ENCODE peak calls at places on chromosomes 4 and X, in four cellular contexts. One of them, this sample, is unnamed. For H3K9me3, the result is how much of the 10 kb centered on the place peaks cover.

GRCh38 chr4:36348403-36348938 is 67.1 kb downstream of the DTHD1 start:
- DNase-seq in mammary epithelial cell: no peak
- DNase-seq in ovary: no peak
- DNase-seq in cardiac muscle cell: no peak
- DNase-seq in this sample: no peak

GRCh38 chrX:79161655-79162054 is 17.2 kb downstream of the GPR174 start:
- DNase-seq in mammary epithelial cell: no peak
- DNase-seq in ovary: no peak
- DNase-seq in cardiac muscle cell: peak
- DNase-seq in this sample: peak

GRCh38 chrX:7133036-7133412 is 14.5 kb upstream of the STS start:
- DNase-seq in mammary epithelial cell: no peak
- DNase-seq in ovary: no peak
- DNase-seq in cardiac muscle cell: peak
- DNase-seq in this sample: no peak

GRCh38 chrX:107764845-107765608 is 10.6 kb downstream of the TSC22D3 start:
- DNase-seq in mammary epithelial cell: no peak
- DNase-seq in ovary: no peak
- DNase-seq in cardiac muscle cell: no peak
- DNase-seq in this sample: no peak

GRCh38 chr4:98706200-98706813 is 47.9 kb upstream of the TSPAN5 start:
- DNase-seq in mammary epithelial cell: no peak
- DNase-seq in ovary: no peak
- DNase-seq in cardiac muscle cell: no peak
- DNase-seq in this sample: no peak

GRCh38 chrX:56798866-56799864 is 70.1 kb downstream of the NBDY start:
- DNase-seq in mammary epithelial cell: no peak
- DNase-seq in ovary: peak
- DNase-seq in cardiac muscle cell: no peak
- DNase-seq in this sample: no peak

GRCh38 chr4:153232768-153233167 is 28.5 kb downstream of the TRIM2 start:
- DNase-seq in mammary epithelial cell: peak
- DNase-seq in ovary: no peak
- DNase-seq in cardiac muscle cell: peak
- DNase-seq in this sample: no peak

GRCh38 chrX:50920132-50920531 is 9.6 kb downstream of the BMP15 start:
- DNase-seq in mammary epithelial cell: peak
- DNase-seq in ovary: no peak
- DNase-seq in cardiac muscle cell: no peak
- DNase-seq in this sample: no peak

GRCh38 chrX:110087485-110088356 is 84.8 kb downstream of the TMEM164 start:
- DNase-seq in mammary epithelial cell: peak
- DNase-seq in ovary: no peak
- DNase-seq in cardiac muscle cell: no peak
- DNase-seq in this sample: no peak

GRCh38 chrX:125203737-125204578 is 115.7 kb upstream of the TEX13C start:
- DNase-seq in mammary epithelial cell: peak
- DNase-seq in ovary: no peak
- DNase-seq in cardiac muscle cell: peak
- DNase-seq in this sample: no peak

GRCh38 chr4:47692691-47693090 is 145.2 kb downstream of the CORIN start:
- DNase-seq in mammary epithelial cell: no peak
- DNase-seq in ovary: no peak
- DNase-seq in cardiac muscle cell: no peak
- DNase-seq in this sample: no peak

GRCh38 chr4:38560340-38560739 is 103.7 kb upstream of the KLF3 start:
- DNase-seq in mammary epithelial cell: no peak
- DNase-seq in ovary: no peak
- DNase-seq in cardiac muscle cell: no peak
- DNase-seq in this sample: no peak

GRCh38 chr4:84028340-84028739 is 470.8 kb downstream of the NKX6-1 start:
- DNase-seq in mammary epithelial cell: no peak
- DNase-seq in ovary: no peak
- DNase-seq in cardiac muscle cell: no peak
- DNase-seq in this sample: no peak

GRCh38 chr4:99945718-99946345 is 586 bp downstream of the DNAJB14 start:
- DNase-seq in mammary epithelial cell: peak
- DNase-seq in ovary: no peak
- DNase-seq in cardiac muscle cell: peak
- DNase-seq in this sample: no peak

GRCh38 chrX:11704725-11705495 is 39.2 kb upstream of the ARHGAP6 start:
- DNase-seq in mammary epithelial cell: no peak
- DNase-seq in ovary: no peak
- DNase-seq in cardiac muscle cell: no peak
- DNase-seq in this sample: no peak

GRCh38 chr4:7863911-7864681 is 75.6 kb downstream of the AFAP1 start:
- DNase-seq in mammary epithelial cell: peak
- DNase-seq in ovary: no peak
- DNase-seq in cardiac muscle cell: no peak
- DNase-seq in this sample: peak

GRCh38 chrX:133461226-133461625 is 45.9 kb upstream of the GPC4 start:
- DNase-seq in mammary epithelial cell: no peak
- DNase-seq in ovary: no peak
- DNase-seq in cardiac muscle cell: no peak
- DNase-seq in this sample: no peak

GRCh38 chrX:133677123-133678063 is 262.1 kb upstream of the GPC4 start:
- DNase-seq in mammary epithelial cell: no peak
- DNase-seq in ovary: no peak
- DNase-seq in cardiac muscle cell: no peak
- DNase-seq in this sample: no peak

GRCh38 chr4:8790749-8791148 is 80.9 kb downstream of the HMX1 start:
- DNase-seq in mammary epithelial cell: no peak
- DNase-seq in ovary: no peak
- DNase-seq in cardiac muscle cell: no peak
- DNase-seq in this sample: no peak

GRCh38 chrX:119981286-119982070 is 37.9 kb upstream of the NKAP start:
- DNase-seq in mammary epithelial cell: peak
- DNase-seq in ovary: no peak
- DNase-seq in cardiac muscle cell: peak
- DNase-seq in this sample: no peak

GRCh38 chr4:41418444-41418843 is 119.5 kb upstream of the LIMCH1 start:
- DNase-seq in mammary epithelial cell: peak
- DNase-seq in ovary: peak
- DNase-seq in cardiac muscle cell: peak
- DNase-seq in this sample: no peak

GRCh38 chrX:56783450-56783831 is 54.4 kb downstream of the NBDY start:
- DNase-seq in mammary epithelial cell: peak
- DNase-seq in ovary: peak
- DNase-seq in cardiac muscle cell: no peak
- DNase-seq in this sample: no peak

GRCh38 chr4:128787509-128788311 is 21.8 kb upstream of the JADE1 start:
- DNase-seq in mammary epithelial cell: no peak
- DNase-seq in ovary: no peak
- DNase-seq in cardiac muscle cell: no peak
- DNase-seq in this sample: no peak

GRCh38 chr4:30718021-30718888 is 1.9 kb upstream of the PCDH7 start:
- DNase-seq in mammary epithelial cell: peak
- DNase-seq in ovary: peak
- DNase-seq in cardiac muscle cell: peak
- DNase-seq in this sample: no peak

GRCh38 chr4:30718889-30719252 is 1.3 kb upstream of the PCDH7 start:
- DNase-seq in mammary epithelial cell: peak
- DNase-seq in ovary: no peak
- DNase-seq in cardiac muscle cell: peak
- DNase-seq in this sample: no peak

GRCh38 chr4:30720656-30721352 is 635 bp downstream of the PCDH7 start:
- DNase-seq in mammary epithelial cell: no peak
- DNase-seq in ovary: peak
- DNase-seq in cardiac muscle cell: peak
- DNase-seq in this sample: no peak

GRCh38 chr4:30720021-30720655 is at the start of gene PCDH7:
- DNase-seq in mammary epithelial cell: peak
- DNase-seq in ovary: peak
- DNase-seq in cardiac muscle cell: peak
- DNase-seq in this sample: no peak

DNA sequence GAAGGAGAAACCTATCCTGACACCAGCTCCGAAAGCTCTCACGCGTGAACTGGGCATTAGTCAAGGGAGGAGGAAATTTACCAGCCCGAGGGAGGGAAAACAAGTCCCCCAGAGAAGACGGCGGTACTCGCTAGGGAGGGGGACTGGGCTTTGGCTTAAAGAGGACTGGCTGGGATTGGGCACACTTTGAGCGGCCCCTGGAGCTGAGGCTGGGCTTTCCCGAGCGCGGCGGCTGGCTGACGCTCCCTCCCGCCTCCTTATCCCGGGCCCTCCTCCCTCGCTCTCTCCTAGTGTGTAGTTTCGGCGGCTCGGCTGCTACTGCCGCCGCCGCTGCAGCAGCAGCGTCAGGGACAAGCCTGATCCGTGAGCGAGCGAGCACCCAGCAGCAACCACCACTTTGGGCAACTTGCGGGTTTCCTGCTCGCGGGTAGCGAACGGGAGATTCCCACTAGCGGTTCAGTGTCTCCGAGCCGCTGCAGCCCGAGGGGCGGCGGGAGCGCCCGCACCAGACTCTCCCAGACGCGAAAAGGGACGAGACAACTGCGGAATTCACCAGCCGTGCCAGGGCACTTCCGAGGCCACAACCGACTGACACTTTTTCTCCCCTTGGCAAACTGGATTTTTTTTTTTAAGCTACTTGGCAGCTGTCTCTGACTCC is 677 bp upstream of the PCDH7 start:
- DNase-seq in mammary epithelial cell: peak
- DNase-seq in ovary: peak
- DNase-seq in cardiac muscle cell: peak
- DNase-seq in this sample: no peak
- H3K4me3 ChIP-seq in mammary epithelial cell: peak
- H3K4me3 ChIP-seq in ovary: peak
- H3K4me3 ChIP-seq in cardiac muscle cell: peak
- H3K4me3 ChIP-seq in this sample: no peak

GRCh38 chrX:103215037-103215767 is at the start of gene BEX4:
- DNase-seq in mammary epithelial cell: peak
- DNase-seq in ovary: peak
- DNase-seq in cardiac muscle cell: peak
- DNase-seq in this sample: peak

GRCh38 chrX:103211012-103211715 is 3.7 kb upstream of the BEX4 start:
- DNase-seq in mammary epithelial cell: peak
- DNase-seq in ovary: peak
- DNase-seq in cardiac muscle cell: peak
- DNase-seq in this sample: peak

GRCh38 chrX:103212749-103213457 is 2.0 kb upstream of the BEX4 start:
- DNase-seq in mammary epithelial cell: no peak
- DNase-seq in ovary: no peak
- DNase-seq in cardiac muscle cell: no peak
- DNase-seq in this sample: no peak

GRCh38 chrX:103215768-103216085 is 819 bp downstream of the BEX4 start:
- DNase-seq in mammary epithelial cell: no peak
- DNase-seq in ovary: no peak
- DNase-seq in cardiac muscle cell: no peak
- DNase-seq in this sample: no peak

DNA sequence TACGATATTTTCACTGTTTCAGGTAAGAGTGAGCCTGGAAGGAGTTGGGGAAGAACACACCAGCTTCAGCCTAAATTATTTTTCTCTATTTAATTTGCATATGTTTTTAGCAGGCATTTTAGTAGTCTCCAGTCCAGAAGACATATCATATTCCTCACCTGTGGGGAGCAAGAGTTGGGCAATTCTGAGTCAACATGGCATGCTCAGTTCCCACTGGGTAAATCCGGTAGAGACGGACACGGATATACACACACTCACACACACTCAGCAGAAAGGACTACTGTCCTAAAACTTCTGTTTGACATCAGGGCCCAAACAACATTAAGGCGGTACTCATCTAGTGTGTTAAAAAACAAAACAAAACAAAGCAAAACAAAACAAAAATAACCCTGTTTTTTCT is 4.9 kb upstream of the BEX4 start:
- DNase-seq in mammary epithelial cell: peak
- DNase-seq in ovary: no peak
- DNase-seq in cardiac muscle cell: no peak
- DNase-seq in this sample: no peak
- TF ChIP-seq CTCF in mammary epithelial cell: no peak
- TF ChIP-seq CTCF in ovary: no peak
- TF ChIP-seq CTCF in cardiac muscle cell: no peak
- TF ChIP-seq CTCF in this sample: no peak

GRCh38 chrX:1749499-1749898 is 134.6 kb downstream of the ASMT start:
- DNase-seq in mammary epithelial cell: no peak
- DNase-seq in ovary: no peak
- DNase-seq in cardiac muscle cell: no peak
- DNase-seq in this sample: no peak

GRCh38 chrX:1751781-1752180 is 136.9 kb downstream of the ASMT start:
- DNase-seq in mammary epithelial cell: no peak
- DNase-seq in ovary: no peak
- DNase-seq in cardiac muscle cell: no peak
- DNase-seq in this sample: no peak

GRCh38 chrX:1748408-1748807 is 133.5 kb downstream of the ASMT start:
- DNase-seq in mammary epithelial cell: no peak
- DNase-seq in ovary: no peak
- DNase-seq in cardiac muscle cell: no peak
- DNase-seq in this sample: no peak

GRCh38 chrX:1750267-1750666 is 135.4 kb downstream of the ASMT start:
- DNase-seq in mammary epithelial cell: no peak
- DNase-seq in ovary: no peak
- DNase-seq in cardiac muscle cell: no peak
- DNase-seq in this sample: no peak

GRCh38 chrX:1754077-1754476 is 139.2 kb downstream of the ASMT start:
- DNase-seq in mammary epithelial cell: no peak
- DNase-seq in ovary: no peak
- DNase-seq in cardiac muscle cell: no peak
- DNase-seq in this sample: no peak
- H3K9me3 ChIP-seq in mammary epithelial cell: under half
- H3K9me3 ChIP-seq in ovary: under half
- H3K9me3 ChIP-seq in cardiac muscle cell: under half
- H3K9me3 ChIP-seq in this sample: under half

GRCh38 chr4:73045894-73046293 is 23.6 kb downstream of the COX18 start:
- DNase-seq in mammary epithelial cell: no peak
- DNase-seq in ovary: no peak
- DNase-seq in cardiac muscle cell: no peak
- DNase-seq in this sample: no peak
- H3K4me3 ChIP-seq in mammary epithelial cell: no peak
- H3K4me3 ChIP-seq in ovary: no peak
- H3K4me3 ChIP-seq in cardiac muscle cell: no peak
- H3K4me3 ChIP-seq in this sample: no peak

GRCh38 chrX:29913647-29914046 is 301.7 kb upstream of the MAGEB2 start:
- DNase-seq in mammary epithelial cell: no peak
- DNase-seq in ovary: no peak
- DNase-seq in cardiac muscle cell: no peak
- DNase-seq in this sample: no peak

GRCh38 chrX:29911673-29912072 is 303.7 kb upstream of the MAGEB2 start:
- DNase-seq in mammary epithelial cell: no peak
- DNase-seq in ovary: no peak
- DNase-seq in cardiac muscle cell: no peak
- DNase-seq in this sample: no peak
- TF ChIP-seq CTCF in mammary epithelial cell: peak
- TF ChIP-seq CTCF in ovary: no peak
- TF ChIP-seq CTCF in cardiac muscle cell: no peak
- TF ChIP-seq CTCF in this sample: no peak